ENCODE peak calls at places on chromosome 19, in six cellular contexts. One of them, this sample, is unnamed.

GRCh38 chr19:35069706-35070105 is 28.2 kb downstream of the HPN start:
- DNase-seq in AG09309: no peak
- DNase-seq in choroid plexus epithelial cell: peak
- DNase-seq in A549: no peak
- DNase-seq in AG04450: no peak
- DNase-seq in mesothelial cell of epicardium: no peak
- DNase-seq in this sample: no peak

GRCh38 chr19:46813570-46814358 is 25.4 kb upstream of the SLC1A5 start:
- DNase-seq in AG09309: no peak
- DNase-seq in choroid plexus epithelial cell: peak
- DNase-seq in A549: peak
- DNase-seq in AG04450: no peak
- DNase-seq in mesothelial cell of epicardium: no peak
- DNase-seq in this sample: no peak

GRCh38 chr19:936175-936546 is 10.3 kb downstream of the ARID3A start:
- DNase-seq in AG09309: no peak
- DNase-seq in choroid plexus epithelial cell: no peak
- DNase-seq in A549: no peak
- DNase-seq in AG04450: no peak
- DNase-seq in mesothelial cell of epicardium: no peak
- DNase-seq in this sample: no peak

GRCh38 chr19:33997690-33998089 is 174.6 kb upstream of the LSM14A start:
- DNase-seq in AG09309: no peak
- DNase-seq in choroid plexus epithelial cell: peak
- DNase-seq in A549: no peak
- DNase-seq in AG04450: no peak
- DNase-seq in mesothelial cell of epicardium: no peak
- DNase-seq in this sample: no peak

GRCh38 chr19:3881272-3882040 is 971 bp downstream of the ATCAY start:
- DNase-seq in AG09309: no peak
- DNase-seq in choroid plexus epithelial cell: no peak
- DNase-seq in A549: no peak
- DNase-seq in AG04450: no peak
- DNase-seq in mesothelial cell of epicardium: no peak
- DNase-seq in this sample: no peak

GRCh38 chr19:37981785-37982475 is 74.9 kb downstream of the SIPA1L3 start:
- DNase-seq in AG09309: no peak
- DNase-seq in choroid plexus epithelial cell: no peak
- DNase-seq in A549: no peak
- DNase-seq in AG04450: peak
- DNase-seq in mesothelial cell of epicardium: no peak
- DNase-seq in this sample: no peak

GRCh38 chr19:3207466-3208242 is 16.8 kb upstream of the CELF5 start:
- DNase-seq in AG09309: no peak
- DNase-seq in choroid plexus epithelial cell: peak
- DNase-seq in A549: no peak
- DNase-seq in AG04450: no peak
- DNase-seq in mesothelial cell of epicardium: no peak
- DNase-seq in this sample: no peak

GRCh38 chr19:2225415-2226050 is 10.6 kb downstream of the PLEKHJ1 start:
- DNase-seq in AG09309: no peak
- DNase-seq in choroid plexus epithelial cell: no peak
- DNase-seq in A549: no peak
- DNase-seq in AG04450: no peak
- DNase-seq in mesothelial cell of epicardium: no peak
- DNase-seq in this sample: no peak

GRCh38 chr19:7963566-7963965 is 20.1 kb upstream of the TIMM44 start:
- DNase-seq in AG09309: no peak
- DNase-seq in choroid plexus epithelial cell: no peak
- DNase-seq in A549: no peak
- DNase-seq in AG04450: no peak
- DNase-seq in mesothelial cell of epicardium: no peak
- DNase-seq in this sample: no peak

GRCh38 chr19:20423381-20424207 is 142.0 kb downstream of the ZNF737 start:
- DNase-seq in AG09309: no peak
- DNase-seq in choroid plexus epithelial cell: peak
- DNase-seq in A549: no peak
- DNase-seq in AG04450: no peak
- DNase-seq in mesothelial cell of epicardium: peak
- DNase-seq in this sample: peak

GRCh38 chr19:7196721-7197168 is 97.5 kb downstream of the INSR start:
- DNase-seq in AG09309: no peak
- DNase-seq in choroid plexus epithelial cell: no peak
- DNase-seq in A549: no peak
- DNase-seq in AG04450: no peak
- DNase-seq in mesothelial cell of epicardium: no peak
- DNase-seq in this sample: no peak

GRCh38 chr19:6412111-6412999 is 12.3 kb downstream of the KHSRP start:
- DNase-seq in AG09309: no peak
- DNase-seq in choroid plexus epithelial cell: peak
- DNase-seq in A549: peak
- DNase-seq in AG04450: no peak
- DNase-seq in mesothelial cell of epicardium: peak
- DNase-seq in this sample: no peak

GRCh38 chr19:7267792-7268736 is 26.1 kb downstream of the INSR start:
- DNase-seq in AG09309: no peak
- DNase-seq in choroid plexus epithelial cell: no peak
- DNase-seq in A549: no peak
- DNase-seq in AG04450: no peak
- DNase-seq in mesothelial cell of epicardium: no peak
- DNase-seq in this sample: no peak

GRCh38 chr19:55005684-55006488 is 32.2 kb downstream of the GP6 start:
- DNase-seq in AG09309: no peak
- DNase-seq in choroid plexus epithelial cell: peak
- DNase-seq in A549: peak
- DNase-seq in AG04450: no peak
- DNase-seq in mesothelial cell of epicardium: peak
- DNase-seq in this sample: peak

GRCh38 chr19:495440-496332 is 600 bp upstream of the MADCAM1 start:
- DNase-seq in AG09309: no peak
- DNase-seq in choroid plexus epithelial cell: no peak
- DNase-seq in A549: peak
- DNase-seq in AG04450: no peak
- DNase-seq in mesothelial cell of epicardium: peak
- DNase-seq in this sample: peak

GRCh38 chr19:17500447-17501198 is 10.8 kb upstream of the PGLS start:
- DNase-seq in AG09309: no peak
- DNase-seq in choroid plexus epithelial cell: no peak
- DNase-seq in A549: no peak
- DNase-seq in AG04450: no peak
- DNase-seq in mesothelial cell of epicardium: no peak
- DNase-seq in this sample: no peak

GRCh38 chr19:50906217-50906616 is 5.0 kb downstream of the KLK4 start:
- DNase-seq in AG09309: no peak
- DNase-seq in choroid plexus epithelial cell: peak
- DNase-seq in A549: peak
- DNase-seq in AG04450: no peak
- DNase-seq in mesothelial cell of epicardium: no peak
- DNase-seq in this sample: no peak

GRCh38 chr19:54164369-54165068 is 5.0 kb upstream of the LENG1 start:
- DNase-seq in AG09309: no peak
- DNase-seq in choroid plexus epithelial cell: peak
- DNase-seq in A549: peak
- DNase-seq in AG04450: no peak
- DNase-seq in mesothelial cell of epicardium: peak
- DNase-seq in this sample: peak

GRCh38 chr19:17873661-17874422 is 2.1 kb downstream of the SLC5A5 start:
- DNase-seq in AG09309: no peak
- DNase-seq in choroid plexus epithelial cell: no peak
- DNase-seq in A549: peak
- DNase-seq in AG04450: no peak
- DNase-seq in mesothelial cell of epicardium: no peak
- DNase-seq in this sample: peak

GRCh38 chr19:2532252-2533071 is 56.5 kb downstream of the GADD45B start:
- DNase-seq in AG09309: peak
- DNase-seq in choroid plexus epithelial cell: peak
- DNase-seq in A549: peak
- DNase-seq in AG04450: no peak
- DNase-seq in mesothelial cell of epicardium: no peak
- DNase-seq in this sample: no peak

GRCh38 chr19:56261145-56261544 is 11.4 kb upstream of the EDDM13 start:
- DNase-seq in AG09309: no peak
- DNase-seq in choroid plexus epithelial cell: no peak
- DNase-seq in A549: no peak
- DNase-seq in AG04450: no peak
- DNase-seq in mesothelial cell of epicardium: no peak
- DNase-seq in this sample: no peak

GRCh38 chr19:35868172-35868822 is at the start of gene APLP1:
- DNase-seq in AG09309: no peak
- DNase-seq in choroid plexus epithelial cell: no peak
- DNase-seq in A549: peak
- DNase-seq in AG04450: no peak
- DNase-seq in mesothelial cell of epicardium: peak
- DNase-seq in this sample: peak

DNA sequence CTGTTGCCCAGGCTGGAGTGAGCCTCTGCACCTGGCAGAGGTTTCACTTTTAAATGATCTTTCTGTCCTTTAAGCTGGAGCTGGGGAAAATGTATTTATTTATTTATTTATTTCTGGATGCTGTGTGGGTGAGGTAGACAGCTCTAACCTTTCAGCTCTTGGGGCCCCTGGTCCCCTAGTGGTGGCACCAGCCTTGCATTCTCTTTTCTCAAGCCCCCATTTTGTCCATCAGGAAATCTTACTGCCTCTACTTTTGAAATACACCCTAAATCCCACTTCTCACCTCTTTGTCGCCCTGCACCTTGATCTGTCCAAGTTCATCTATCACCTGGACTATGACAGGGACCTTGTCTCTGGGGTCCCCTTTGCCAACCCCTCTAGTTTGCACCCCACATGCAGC is 2.1 kb upstream of the B9D2 start:
- DNase-seq in AG09309: no peak
- DNase-seq in choroid plexus epithelial cell: no peak
- DNase-seq in A549: peak
- DNase-seq in AG04450: no peak
- DNase-seq in mesothelial cell of epicardium: no peak
- DNase-seq in this sample: no peak
- TF ChIP-seq CTCF in AG09309: peak
- TF ChIP-seq CTCF in choroid plexus epithelial cell: peak
- TF ChIP-seq CTCF in A549: peak
- TF ChIP-seq CTCF in AG04450: peak
- TF ChIP-seq CTCF in mesothelial cell of epicardium: no peak
- TF ChIP-seq CTCF in this sample: no peak

GRCh38 chr19:58229255-58229639 is 533 bp downstream of the ZNF544 start:
- DNase-seq in AG09309: no peak
- DNase-seq in choroid plexus epithelial cell: peak
- DNase-seq in A549: peak
- DNase-seq in AG04450: no peak
- DNase-seq in mesothelial cell of epicardium: no peak
- DNase-seq in this sample: no peak
- TF ChIP-seq CTCF in AG09309: peak
- TF ChIP-seq CTCF in choroid plexus epithelial cell: peak
- TF ChIP-seq CTCF in A549: no peak
- TF ChIP-seq CTCF in AG04450: peak
- TF ChIP-seq CTCF in mesothelial cell of epicardium: no peak
- TF ChIP-seq CTCF in this sample: no peak

GRCh38 chr19:14434157-14434501 is 1.0 kb downstream of the PKN1 start:
- DNase-seq in AG09309: no peak
- DNase-seq in choroid plexus epithelial cell: no peak
- DNase-seq in A549: no peak
- DNase-seq in AG04450: no peak
- DNase-seq in mesothelial cell of epicardium: no peak
- DNase-seq in this sample: no peak
- TF ChIP-seq CTCF in AG09309: no peak
- TF ChIP-seq CTCF in choroid plexus epithelial cell: no peak
- TF ChIP-seq CTCF in A549: no peak
- TF ChIP-seq CTCF in AG04450: no peak
- TF ChIP-seq CTCF in mesothelial cell of epicardium: no peak
- TF ChIP-seq CTCF in this sample: no peak

GRCh38 chr19:48954595-48955307 is at the start of gene BAX:
- DNase-seq in AG09309: peak
- DNase-seq in choroid plexus epithelial cell: peak
- DNase-seq in A549: peak
- DNase-seq in AG04450: peak
- DNase-seq in mesothelial cell of epicardium: peak
- DNase-seq in this sample: peak
- TF ChIP-seq CTCF in AG09309: no peak
- TF ChIP-seq CTCF in choroid plexus epithelial cell: peak
- TF ChIP-seq CTCF in A549: no peak
- TF ChIP-seq CTCF in AG04450: peak
- TF ChIP-seq CTCF in mesothelial cell of epicardium: no peak
- TF ChIP-seq CTCF in this sample: no peak

DNA sequence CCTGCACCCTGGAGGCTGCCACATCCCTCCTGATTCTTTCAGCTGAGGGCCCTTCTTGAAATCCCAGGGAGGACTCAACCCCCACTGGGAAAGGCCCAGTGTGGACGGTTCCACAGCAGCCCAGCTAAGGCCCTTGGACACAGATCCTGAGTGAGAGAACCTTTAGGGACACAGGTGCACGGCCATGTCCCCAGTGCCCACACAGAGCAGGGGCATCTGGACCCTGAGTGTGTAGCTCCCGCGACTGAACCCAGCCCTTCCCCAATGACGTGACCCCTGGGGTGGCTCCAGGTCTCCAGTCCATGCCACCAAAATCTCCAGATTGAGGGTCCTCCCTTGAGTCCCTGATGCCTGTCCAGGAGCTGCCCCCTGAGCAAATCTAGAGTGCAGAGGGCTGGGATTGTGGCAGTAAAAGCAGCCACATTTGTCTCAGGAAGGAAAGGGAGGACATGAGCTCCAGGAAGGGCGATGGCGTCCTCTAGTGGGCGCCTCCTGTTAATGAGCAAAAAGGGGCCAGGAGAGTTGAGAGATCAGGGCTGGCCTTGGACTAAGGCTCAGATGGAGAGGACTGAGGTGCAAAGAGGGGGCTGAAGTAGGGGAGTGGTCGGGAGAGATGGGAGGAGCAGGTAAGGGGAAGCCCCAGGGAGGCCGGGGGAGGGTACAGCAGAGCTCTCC is 6.9 kb upstream of the CEACAM5 start:
- DNase-seq in AG09309: no peak
- DNase-seq in choroid plexus epithelial cell: no peak
- DNase-seq in A549: peak
- DNase-seq in AG04450: no peak
- DNase-seq in mesothelial cell of epicardium: no peak
- DNase-seq in this sample: peak
- TF ChIP-seq CTCF in AG09309: no peak
- TF ChIP-seq CTCF in choroid plexus epithelial cell: no peak
- TF ChIP-seq CTCF in A549: peak
- TF ChIP-seq CTCF in AG04450: no peak
- TF ChIP-seq CTCF in mesothelial cell of epicardium: no peak
- TF ChIP-seq CTCF in this sample: no peak